ENCODE peak calls at places on chromosome 22, in six cellular contexts. X is activated naive CD8-positive, alpha-beta T cell treated with anti-CD3 and anti-CD28 coated beads, Interleukin-2, amount 50 U/mL, for 24 hours; M is cardiac muscle cell; W is LHCN-M2; A is left cardiac atrium; G is IMR-90. Z is an unnamed sample.

GRCh38 chr22:29219881-29220670 is 14.4 kb downstream of the EMID1 start:
- DNase-seq in W (no peak), X (no peak), M (no peak), G (no peak), A (no peak), Z (no peak)

GRCh38 chr22:42560781-42561180 is 7.0 kb downstream of the SERHL2 start:
- DNase-seq in G (no peak), X (peak; percentile 32), A (no peak), W (no peak), M (peak; percentile 38), Z (peak; percentile 45)

GRCh38 chr22:19066531-19067271 is 55.5 kb downstream of the DGCR2 start:
- DNase-seq in W (peak; percentile 38), A (no peak), M (peak; percentile 58), X (no peak), G (peak; percentile 83), Z (no peak)

GRCh38 chr22:49263101-49263500 is 564.6 kb downstream of the BRD1 start:
- DNase-seq in M (no peak), X (no peak), G (no peak), W (no peak), A (no peak), Z (no peak)

GRCh38 chr22:23225337-23225723 is 45.0 kb downstream of the BCR start:
- DNase-seq in A (no peak), M (no peak), W (no peak), X (no peak), G (no peak), Z (no peak)

GRCh38 chr22:34709641-34710040 is 356.3 kb upstream of the ISX start:
- DNase-seq in X (no peak), G (no peak), W (no peak), A (no peak), M (no peak), Z (no peak)

GRCh38 chr22:20203142-20204099 is 52.6 kb upstream of the CCDC188 start:
- DNase-seq in X (no peak), A (peak; percentile 43), G (peak; percentile 1), M (no peak), W (no peak), Z (no peak)

GRCh38 chr22:27213291-27213690 is 555.9 kb downstream of the MIAT start:
- DNase-seq in A (no peak), G (no peak), W (no peak), M (peak; percentile 63), X (no peak), Z (no peak)

GRCh38 chr22:25564979-25565677 is 653 bp downstream of the GRK3 start:
- DNase-seq in M (peak; percentile 31), W (no peak), X (peak; percentile 41), G (no peak), A (peak; percentile 39), Z (peak; percentile 38)

GRCh38 chr22:37525073-37525745 is 6.0 kb upstream of the CARD10 start:
- DNase-seq in A (peak; percentile 69), X (peak; percentile 24), W (peak; percentile 87), M (peak; percentile 77), G (peak; percentile 84), Z (no peak)

GRCh38 chr22:22811016-22812009 is 76.3 kb upstream of the IGLL5 start:
- DNase-seq in M (no peak), A (no peak), X (no peak), W (no peak), G (no peak), Z (no peak)

GRCh38 chr22:31347251-31348008 is 1.3 kb upstream of the PATZ1 start:
- DNase-seq in G (peak; percentile 62), W (peak; percentile 62), M (peak; percentile 81), A (peak; percentile 79), X (peak; percentile 74), Z (peak; percentile 65)

GRCh38 chr22:22711532-22711913 is 67.1 kb downstream of the GGTLC2 start:
- DNase-seq in M (no peak), X (no peak), A (no peak), G (no peak), W (no peak), Z (no peak)

GRCh38 chr22:42174062-42174461 is 43.5 kb upstream of the CYP2D6 start:
- DNase-seq in G (peak; percentile 73), W (no peak), A (no peak), M (no peak), X (no peak), Z (peak; percentile 46)

GRCh38 chr22:45916515-45916914 is 60.4 kb downstream of the WNT7B start:
- DNase-seq in A (no peak), G (no peak), M (no peak), W (no peak), X (no peak), Z (no peak)

GRCh38 chr22:29907753-29908515 is 25.0 kb downstream of the MTMR3 start:
- DNase-seq in W (peak; percentile 96), X (peak; percentile 18), G (peak; percentile 99), M (peak; percentile 93), A (peak; percentile 87), Z (no peak)

GRCh38 chr22:47197735-47198500 is 435.5 kb downstream of the TBC1D22A start:
- DNase-seq in M (no peak), X (no peak), G (no peak), A (no peak), W (no peak), Z (no peak)

GRCh38 chr22:28013611-28014010 is 94.6 kb upstream of the PITPNB start:
- DNase-seq in A (peak; percentile 15), M (no peak), W (no peak), X (no peak), G (no peak), Z (no peak)

GRCh38 chr22:10741210-10741609 is 4786.8 kb upstream of the OR11H1 start:
- DNase-seq in W (no peak), A (no peak), G (no peak), M (no peak), X (no peak), Z (no peak)

GRCh38 chr22:38325575-38325974 is 8.3 kb upstream of the CSNK1E start:
- DNase-seq in A (no peak), X (no peak), W (no peak), M (no peak), G (no peak), Z (no peak)

GRCh38 chr22:49993649-49994360 is 18.8 kb downstream of the IL17REL start:
- DNase-seq in X (no peak), W (no peak), A (no peak), G (no peak), M (no peak), Z (no peak)

GRCh38 chr22:36332623-36333331 is 55.0 kb downstream of the MYH9 start:
- DNase-seq in G (peak; percentile 83), W (peak; percentile 74), X (peak; percentile 61), A (no peak), M (peak; percentile 65), Z (peak; percentile 76)

GRCh38 chr22:47136671-47137070 is 374.2 kb downstream of the TBC1D22A start:
- DNase-seq in G (no peak), X (no peak), A (no peak), M (no peak), W (no peak), Z (no peak)

GRCh38 chr22:47092896-47093311 is 330.5 kb downstream of the TBC1D22A start:
- DNase-seq in X (no peak), G (peak; percentile 67), A (no peak), M (peak; percentile 88), W (peak; percentile 47), Z (no peak)

GRCh38 chr22:22133910-22134309 is 110.7 kb upstream of the VPREB1 start:
- DNase-seq in A (no peak), W (no peak), M (no peak), X (no peak), G (no peak), Z (no peak)

GRCh38 chr22:23075525-23076216 is 5.4 kb downstream of the GNAZ start:
- DNase-seq in G (no peak), A (peak; percentile 3), M (no peak), W (peak; percentile 27), X (no peak), Z (no peak)

GRCh38 chr22:38469306-38469781 is 1.4 kb downstream of the KDELR3 start:
- DNase-seq in W (no peak), X (no peak), G (no peak), M (no peak), A (no peak), Z (no peak)

GRCh38 chr22:19287076-19287724 is 4.3 kb downstream of the CLTCL1 start:
- DNase-seq in A (no peak), G (peak; percentile 71), W (peak; percentile 96), X (no peak), M (peak; percentile 21), Z (no peak)

GRCh38 chr22:28029201-28029948 is 110.3 kb upstream of the PITPNB start:
- DNase-seq in G (peak; percentile 49), A (peak; percentile 78), M (peak; percentile 56), X (no peak), W (peak; percentile 51), Z (no peak)

GRCh38 chr22:42673898-42674390 is 24.8 kb upstream of the CYB5R3 start:
- DNase-seq in A (no peak), X (no peak), W (no peak), M (peak; percentile 68), G (no peak), Z (no peak)

GRCh38 chr22:46460835-46461234 is 76.6 kb downstream of the CELSR1 start:
- DNase-seq in A (no peak), W (no peak), X (no peak), M (no peak), G (no peak), Z (no peak)

GRCh38 chr22:19820880-19821522 is 33.7 kb downstream of the GNB1L start:
- DNase-seq in W (no peak), G (no peak), A (no peak), M (no peak), X (no peak), Z (no peak)

GRCh38 chr22:27378343-27378800 is 423.2 kb downstream of the MN1 start:
- DNase-seq in A (no peak), X (no peak), M (peak; percentile 44), W (peak; percentile 4), G (no peak), Z (no peak)